ENCODE peak calls at places on chromosomes 4 and X, in four cellular contexts. One of them, this sample, is unnamed.

GRCh38 chrX:71253253-71254091 is 468 bp downstream of the ZMYM3 start:
- DNase-seq in bronchial epithelial cell: no peak
- DNase-seq in tibial nerve: peak
- DNase-seq in astrocyte of the cerebellum: no peak
- DNase-seq in this sample: peak

GRCh38 chrX:53440101-53440500 is 5.9 kb upstream of the HSD17B10 start:
- DNase-seq in bronchial epithelial cell: no peak
- DNase-seq in astrocyte of the cerebellum: no peak
- DNase-seq in tibial nerve: no peak
- DNase-seq in this sample: no peak

GRCh38 chr4:184763150-184763780 is 29.4 kb upstream of the CENPU start:
- DNase-seq in tibial nerve: no peak
- DNase-seq in bronchial epithelial cell: no peak
- DNase-seq in astrocyte of the cerebellum: no peak
- DNase-seq in this sample: no peak

GRCh38 chr4:113499696-113500095 is 261.8 kb downstream of the CAMK2D start:
- DNase-seq in astrocyte of the cerebellum: peak
- DNase-seq in tibial nerve: no peak
- DNase-seq in bronchial epithelial cell: peak
- DNase-seq in this sample: peak

GRCh38 chr4:190020790-190021717 is 6.0 kb downstream of the FRG2 start:
- DNase-seq in bronchial epithelial cell: peak
- DNase-seq in astrocyte of the cerebellum: peak
- DNase-seq in tibial nerve: no peak
- DNase-seq in this sample: peak

GRCh38 chr4:145812902-145813301 is 125.7 kb downstream of the ZNF827 start:
- DNase-seq in bronchial epithelial cell: peak
- DNase-seq in tibial nerve: no peak
- DNase-seq in astrocyte of the cerebellum: no peak
- DNase-seq in this sample: peak

GRCh38 chr4:79917246-79917645 is 155.8 kb downstream of the ANTXR2 start:
- DNase-seq in tibial nerve: no peak
- DNase-seq in astrocyte of the cerebellum: no peak
- DNase-seq in bronchial epithelial cell: peak
- DNase-seq in this sample: peak

GRCh38 chr4:66430856-66431255 is 760.6 kb upstream of the EPHA5 start:
- DNase-seq in tibial nerve: no peak
- DNase-seq in astrocyte of the cerebellum: no peak
- DNase-seq in bronchial epithelial cell: peak
- DNase-seq in this sample: peak

GRCh38 chr4:85573270-85573669 is 98.3 kb downstream of the ARHGAP24 start:
- DNase-seq in astrocyte of the cerebellum: no peak
- DNase-seq in tibial nerve: no peak
- DNase-seq in bronchial epithelial cell: no peak
- DNase-seq in this sample: no peak

GRCh38 chr4:151694819-151695730 is 65.7 kb downstream of the GATB start:
- DNase-seq in tibial nerve: no peak
- DNase-seq in bronchial epithelial cell: peak
- DNase-seq in astrocyte of the cerebellum: no peak
- DNase-seq in this sample: no peak

GRCh38 chr4:164706675-164707074 is 47.3 kb upstream of the SMIM31 start:
- DNase-seq in astrocyte of the cerebellum: no peak
- DNase-seq in tibial nerve: no peak
- DNase-seq in bronchial epithelial cell: no peak
- DNase-seq in this sample: no peak

GRCh38 chr4:31518796-31519250 is 798.7 kb downstream of the PCDH7 start:
- DNase-seq in tibial nerve: no peak
- DNase-seq in astrocyte of the cerebellum: peak
- DNase-seq in bronchial epithelial cell: peak
- DNase-seq in this sample: peak

GRCh38 chr4:77921701-77922100 is 59.1 kb downstream of the MRPL1 start:
- DNase-seq in astrocyte of the cerebellum: peak
- DNase-seq in tibial nerve: no peak
- DNase-seq in bronchial epithelial cell: peak
- DNase-seq in this sample: peak

GRCh38 chrX:145190801-145191389 is 56.4 kb upstream of the SPANXN1 start:
- DNase-seq in bronchial epithelial cell: no peak
- DNase-seq in tibial nerve: no peak
- DNase-seq in astrocyte of the cerebellum: no peak
- DNase-seq in this sample: peak

GRCh38 chrX:65451663-65452062 is 82.9 kb downstream of the LAS1L start:
- DNase-seq in astrocyte of the cerebellum: no peak
- DNase-seq in bronchial epithelial cell: peak
- DNase-seq in tibial nerve: no peak
- DNase-seq in this sample: peak

GRCh38 chr4:168484626-168485025 is 4.3 kb upstream of the DDX60L start:
- DNase-seq in astrocyte of the cerebellum: no peak
- DNase-seq in bronchial epithelial cell: peak
- DNase-seq in tibial nerve: no peak
- DNase-seq in this sample: peak

GRCh38 chr4:156858071-156858470 is 113.5 kb downstream of the PDGFC start:
- DNase-seq in tibial nerve: no peak
- DNase-seq in bronchial epithelial cell: no peak
- DNase-seq in astrocyte of the cerebellum: no peak
- DNase-seq in this sample: no peak

GRCh38 chr4:163164591-163164990 is 2.1 kb downstream of the NAF1 start:
- DNase-seq in astrocyte of the cerebellum: no peak
- DNase-seq in bronchial epithelial cell: peak
- DNase-seq in tibial nerve: no peak
- DNase-seq in this sample: peak

GRCh38 chrX:45952030-45952429 is 593.2 kb downstream of the ZNF674 start:
- DNase-seq in bronchial epithelial cell: peak
- DNase-seq in tibial nerve: no peak
- DNase-seq in astrocyte of the cerebellum: no peak
- DNase-seq in this sample: no peak
- TF ChIP-seq CTCF in bronchial epithelial cell: no peak
- TF ChIP-seq CTCF in tibial nerve: no peak
- TF ChIP-seq CTCF in astrocyte of the cerebellum: no peak
- TF ChIP-seq CTCF in this sample: no peak

GRCh38 chr4:173794662-173795061 is 264.6 kb upstream of the HAND2 start:
- DNase-seq in astrocyte of the cerebellum: no peak
- DNase-seq in bronchial epithelial cell: peak
- DNase-seq in tibial nerve: no peak
- DNase-seq in this sample: peak
- H3K4me3 ChIP-seq in astrocyte of the cerebellum: no peak
- H3K4me3 ChIP-seq in bronchial epithelial cell: no peak
- H3K4me3 ChIP-seq in tibial nerve: no peak
- H3K4me3 ChIP-seq in this sample: no peak

GRCh38 chrX:34956915-34957314 is 14.3 kb downstream of the FAM47B start:
- DNase-seq in tibial nerve: no peak
- DNase-seq in bronchial epithelial cell: peak
- DNase-seq in astrocyte of the cerebellum: peak
- DNase-seq in this sample: peak

DNA sequence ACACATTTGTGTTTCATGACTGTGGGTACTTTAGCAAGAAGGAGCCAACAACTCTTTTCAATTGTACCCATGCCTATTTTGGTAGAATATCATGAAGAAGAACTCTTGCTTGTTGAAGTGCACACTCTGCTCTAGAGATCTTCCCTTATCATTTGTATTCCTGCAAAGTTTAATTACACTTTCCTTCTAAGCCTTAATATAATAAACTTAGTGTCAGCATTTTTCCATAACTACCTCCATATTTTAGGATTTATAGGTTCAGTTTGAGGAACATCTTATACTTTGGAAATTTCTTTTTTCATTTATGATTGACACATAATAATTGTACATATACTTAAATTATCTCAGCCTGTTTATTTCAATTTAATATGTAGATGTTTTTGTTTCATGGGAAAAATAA is 19.1 kb downstream of the FAM47B start:
- DNase-seq in astrocyte of the cerebellum: no peak
- DNase-seq in bronchial epithelial cell: no peak
- DNase-seq in tibial nerve: no peak
- DNase-seq in this sample: no peak
- TF ChIP-seq CTCF in astrocyte of the cerebellum: no peak
- TF ChIP-seq CTCF in bronchial epithelial cell: no peak
- TF ChIP-seq CTCF in tibial nerve: no peak
- TF ChIP-seq CTCF in this sample: no peak

GRCh38 chr4:56406151-56406550 is 18.9 kb upstream of the AASDH start:
- DNase-seq in tibial nerve: no peak
- DNase-seq in astrocyte of the cerebellum: no peak
- DNase-seq in bronchial epithelial cell: no peak
- DNase-seq in this sample: no peak

GRCh38 chr4:56414135-56414675 is 21.2 kb downstream of the PPAT start:
- DNase-seq in astrocyte of the cerebellum: no peak
- DNase-seq in tibial nerve: no peak
- DNase-seq in bronchial epithelial cell: no peak
- DNase-seq in this sample: peak

GRCh38 chr4:56408978-56409377 is 21.7 kb upstream of the AASDH start:
- DNase-seq in tibial nerve: no peak
- DNase-seq in astrocyte of the cerebellum: no peak
- DNase-seq in bronchial epithelial cell: no peak
- DNase-seq in this sample: no peak

GRCh38 chr4:56405016-56405415 is 17.7 kb upstream of the AASDH start:
- DNase-seq in astrocyte of the cerebellum: no peak
- DNase-seq in bronchial epithelial cell: no peak
- DNase-seq in tibial nerve: no peak
- DNase-seq in this sample: no peak

GRCh38 chr4:56410247-56410646 is 23.0 kb upstream of the AASDH start:
- DNase-seq in bronchial epithelial cell: peak
- DNase-seq in astrocyte of the cerebellum: peak
- DNase-seq in tibial nerve: peak
- DNase-seq in this sample: peak
- H3K4me3 ChIP-seq in bronchial epithelial cell: peak
- H3K4me3 ChIP-seq in astrocyte of the cerebellum: peak
- H3K4me3 ChIP-seq in tibial nerve: peak
- H3K4me3 ChIP-seq in this sample: peak

GRCh38 chr4:159608434-159608833 is 505.6 kb downstream of the RAPGEF2 start:
- DNase-seq in astrocyte of the cerebellum: peak
- DNase-seq in bronchial epithelial cell: peak
- DNase-seq in tibial nerve: no peak
- DNase-seq in this sample: peak
- TF ChIP-seq CTCF in astrocyte of the cerebellum: peak
- TF ChIP-seq CTCF in bronchial epithelial cell: no peak
- TF ChIP-seq CTCF in tibial nerve: no peak
- TF ChIP-seq CTCF in this sample: peak

This sample was measured in choroid plexus epithelial cell.